ENCODE peak calls at places on chromosomes 2 and 18, in four cellular contexts. A is H1, X is HepG2, D is HCT116. E is an unnamed sample.

GRCh38 chr18:468841-469796 is 31.4 kb downstream of the COLEC12 start:
- DNase-seq in A (no peak), X (peak; percentile 16), D (no peak), E (no peak)

GRCh38 chr2:219041252-219041651 is at the start of gene CFAP65:
- DNase-seq in A (peak; percentile 86), X (no peak), D (peak; percentile 34), E (peak; percentile 20)

GRCh38 chr2:100588071-100588786 is 25.4 kb downstream of the PDCL3 start:
- DNase-seq in A (no peak), X (no peak), D (no peak), E (peak; percentile 30)

GRCh38 chr2:66569321-66569851 is 134.5 kb downstream of the MEIS1 start:
- DNase-seq in A (no peak), X (no peak), D (no peak), E (peak; percentile 69)

GRCh38 chr18:58886864-58887612 is 22.4 kb downstream of the ZNF532 start:
- DNase-seq in A (no peak), X (no peak), D (no peak), E (no peak)

GRCh38 chr2:240918258-240919091 is 12.3 kb downstream of the CROCC2 start:
- DNase-seq in A (peak; percentile 45), X (no peak), D (no peak), E (no peak)

GRCh38 chr2:16644204-16644925 is 21.3 kb downstream of the CYRIA start:
- DNase-seq in A (no peak), X (no peak), D (no peak), E (no peak)

GRCh38 chr2:120486946-120487345 is 141.0 kb downstream of the INHBB start:
- DNase-seq in A (no peak), X (peak; percentile 80), D (no peak), E (peak; percentile 9)

GRCh38 chr2:120474486-120474885 is 128.6 kb downstream of the INHBB start:
- DNase-seq in A (no peak), X (no peak), D (no peak), E (no peak)

DNA sequence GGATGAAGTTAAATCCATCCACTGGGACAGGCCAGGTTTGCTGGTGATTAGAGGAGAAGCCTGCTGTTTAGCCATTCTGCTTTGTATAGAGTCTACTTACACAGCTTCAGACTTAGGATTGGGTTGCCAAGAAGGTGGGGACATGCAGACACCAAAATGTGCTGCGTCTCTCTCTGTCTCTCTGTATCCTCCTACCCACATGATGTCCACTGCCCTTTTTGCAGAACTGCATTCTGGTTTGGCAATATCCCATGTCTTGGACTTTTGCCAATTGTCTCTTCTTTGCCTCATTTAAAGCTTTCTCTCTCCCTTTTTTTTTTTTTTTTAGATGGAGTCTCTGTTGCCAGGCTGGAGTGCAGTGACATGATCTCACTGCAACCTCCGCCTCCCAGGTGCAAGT is 261.1 kb upstream of the FN1 start:
- DNase-seq in A (no peak), X (no peak), D (no peak), E (no peak)
- TF ChIP-seq FOSL1 in A (no peak), X (no peak), D (no peak), E (no peak)

GRCh38 chr2:119059287-119059686 is 99.3 kb downstream of the C1QL2 start:
- DNase-seq in A (no peak), X (no peak), D (no peak), E (no peak)
- TF ChIP-seq FOSL1 in A (no peak), X (no peak), D (no peak), E (no peak)

GRCh38 chr2:201969938-201970785 is 63.5 kb upstream of the FZD7 start:
- DNase-seq in A (no peak), X (no peak), D (no peak), E (no peak)

GRCh38 chr2:201972621-201973255 is 60.9 kb upstream of the FZD7 start:
- DNase-seq in A (peak; percentile 72), X (no peak), D (no peak), E (no peak)

GRCh38 chr2:201973316-201973715 is 60.3 kb upstream of the FZD7 start:
- DNase-seq in A (no peak), X (no peak), D (no peak), E (no peak)

GRCh38 chr2:201970786-201971108 is 62.9 kb upstream of the FZD7 start:
- DNase-seq in A (no peak), X (no peak), D (no peak), E (no peak)

DNA sequence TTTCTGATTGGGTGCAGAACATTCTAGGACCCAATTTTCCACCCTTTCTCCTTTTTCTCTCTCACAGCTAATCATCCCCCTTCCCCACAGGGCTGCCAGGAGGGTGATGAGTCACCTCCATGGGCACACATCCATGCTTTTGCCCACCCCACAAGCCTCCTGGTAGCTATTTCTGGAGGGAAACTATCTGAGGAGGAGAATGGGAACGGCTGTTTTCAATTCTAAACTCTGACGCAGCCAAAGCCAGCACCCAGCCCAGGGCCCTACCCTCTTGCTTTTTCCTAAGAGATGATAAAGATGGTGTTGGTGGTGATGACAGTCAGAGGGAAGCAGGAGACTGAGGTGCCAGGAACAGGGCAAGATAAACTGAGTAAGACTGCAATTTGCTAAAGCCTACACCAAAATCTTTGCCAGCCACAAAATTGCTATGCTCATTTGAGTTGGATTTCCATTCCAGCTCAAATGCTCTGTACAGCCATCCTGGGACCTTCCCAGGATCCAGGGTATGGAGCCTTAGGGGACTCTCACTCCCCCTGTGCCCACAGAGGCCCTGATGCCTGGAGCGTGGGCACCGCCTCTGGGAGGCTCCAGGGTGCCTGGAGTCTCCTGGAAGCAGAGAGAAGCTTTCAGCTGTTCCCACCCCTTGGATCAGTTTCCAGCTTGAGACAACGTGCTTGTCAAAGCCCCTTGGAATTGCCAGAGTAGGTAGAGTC is 62.0 kb upstream of the FZD7 start:
- DNase-seq in A (no peak), X (no peak), D (no peak), E (no peak)
- TF ChIP-seq FOSL1 in A (no peak), X (no peak), D (no peak), E (no peak)

GRCh38 chr2:203997481-203997880 is 60.9 kb downstream of the ICOS start:
- DNase-seq in A (no peak), X (no peak), D (no peak), E (no peak)

GRCh38 chr2:203998195-203998804 is 61.7 kb downstream of the ICOS start:
- DNase-seq in A (no peak), X (no peak), D (no peak), E (no peak)

GRCh38 chr2:203999844-204000243 is 63.3 kb downstream of the ICOS start:
- DNase-seq in A (no peak), X (no peak), D (no peak), E (no peak)

GRCh38 chr2:204003276-204003985 is 66.9 kb downstream of the ICOS start:
- DNase-seq in A (no peak), X (no peak), D (no peak), E (no peak)

DNA sequence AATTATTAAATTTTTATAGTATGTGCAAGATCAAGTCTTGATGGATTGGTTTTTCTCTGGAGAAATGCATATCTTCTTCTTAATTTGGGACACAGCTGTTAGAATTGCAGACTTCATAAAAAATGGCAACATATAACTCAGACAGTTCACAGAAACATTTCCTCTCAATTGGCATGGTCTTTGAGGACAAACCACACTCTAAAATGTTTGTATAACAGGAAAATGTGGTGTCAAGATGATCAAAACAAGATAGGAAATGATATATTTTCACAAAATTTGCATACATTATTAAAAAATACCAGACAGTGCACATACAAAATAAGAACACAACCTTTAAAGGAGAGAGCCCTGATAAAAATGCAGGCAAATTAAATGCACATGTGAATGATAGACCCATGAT is 63.9 kb downstream of the ICOS start:
- DNase-seq in A (no peak), X (no peak), D (no peak), E (no peak)
- TF ChIP-seq FOSL1 in A (no peak), X (no peak), D (no peak), E (no peak)

GRCh38 chr2:176155341-176156044 is 1.6 kb upstream of the HOXD3 start:
- DNase-seq in A (no peak), X (no peak), D (no peak), E (no peak)
- TF ChIP-seq FOSL1 in A (no peak), X (no peak), D (no peak), E (no peak)

GRCh38 chr2:157903626-157904025 is 27.5 kb upstream of the ACVR1 start:
- DNase-seq in A (no peak), X (no peak), D (no peak), E (no peak)
- TF ChIP-seq FOSL1 in A (no peak), X (no peak), D (no peak), E (no peak)

GRCh38 chr18:76376668-76377358 is 118.2 kb downstream of the ZNF516 start:
- DNase-seq in A (no peak), X (no peak), D (no peak), E (peak; percentile 13)
- TF ChIP-seq FOSL1 in A (no peak), X (no peak), D (no peak), E (no peak)

DNA sequence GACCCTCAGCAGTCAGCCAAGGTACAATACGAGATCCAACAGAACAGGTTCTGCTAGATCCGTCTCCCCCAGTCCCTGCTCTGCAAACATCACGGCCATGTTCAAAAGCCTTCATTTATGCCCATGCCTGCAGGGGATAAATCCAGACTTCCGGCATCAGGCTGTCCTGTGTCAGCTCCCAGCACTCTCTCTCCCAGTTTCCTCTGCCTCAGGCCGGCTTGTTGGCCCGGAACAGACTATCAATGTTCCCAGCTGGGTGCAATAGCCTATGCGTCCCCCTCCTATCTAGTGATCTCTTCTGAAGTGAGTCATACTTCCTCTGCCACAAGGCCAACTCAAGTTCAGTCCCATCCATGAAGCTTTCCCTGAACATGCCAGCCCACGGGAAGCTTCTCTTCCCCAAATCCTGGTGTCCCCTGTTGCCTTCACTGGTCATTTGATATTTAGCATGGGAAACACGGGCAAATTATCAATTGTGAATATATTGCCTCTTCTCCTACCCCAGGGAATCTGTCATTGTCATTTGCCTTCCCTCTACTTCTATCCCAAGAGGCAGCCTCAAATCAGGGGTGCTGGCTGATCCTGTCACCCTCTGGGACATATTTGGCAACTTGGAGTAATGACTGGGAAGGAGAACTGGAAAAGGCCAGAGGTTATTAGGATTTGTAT is 51.1 kb downstream of the CAPN13 start:
- DNase-seq in A (no peak), X (peak; percentile 12), D (no peak), E (peak; percentile 54)
- TF ChIP-seq FOSL1 in A (no peak), X (no peak), D (no peak), E (peak; percentile 98)

GRCh38 chr2:45781464-45781811 is 130.0 kb downstream of the PRKCE start:
- DNase-seq in A (no peak), X (no peak), D (no peak), E (no peak)

GRCh38 chr2:45776160-45776955 is 124.9 kb downstream of the PRKCE start:
- DNase-seq in A (no peak), X (no peak), D (no peak), E (no peak)

GRCh38 chr2:45777996-45778719 is 126.7 kb downstream of the PRKCE start:
- DNase-seq in A (no peak), X (no peak), D (no peak), E (no peak)

GRCh38 chr2:45780541-45781463 is 129.3 kb downstream of the PRKCE start:
- DNase-seq in A (no peak), X (no peak), D (no peak), E (no peak)

GRCh38 chr2:45778720-45779171 is 127.3 kb downstream of the PRKCE start:
- DNase-seq in A (peak; percentile 78), X (peak; percentile 76), D (peak; percentile 64), E (peak; percentile 82)
- TF ChIP-seq FOSL1 in A (no peak), X (no peak), D (no peak), E (no peak)

E was measured in K562.